ENCODE peak calls at places on chromosomes 13 and 19, in six cellular contexts. X is NAMALWA; K is effector memory CD4-positive, alpha-beta T cell; G is Caco-2; Z is KBM-7; O is NCI-H1436. F is an unnamed sample.

GRCh38 chr19:44602071-44602470 is 11.3 kb upstream of the IGSF23 start:
- DNase-seq in K (no peak), X (peak), Z (no peak), O (peak), G (peak), F (no peak)

GRCh38 chr13:113981201-113981605 is 7.3 kb upstream of the C13orf46 start:
- DNase-seq in O (no peak), X (no peak), K (no peak), Z (no peak), G (no peak), F (peak)

GRCh38 chr19:10074153-10074552 is 12.0 kb upstream of the SHFL start:
- DNase-seq in X (peak), Z (peak), K (peak), G (peak), O (no peak), F (no peak)

GRCh38 chr19:6015841-6016545 is 38.1 kb upstream of the RANBP3 start:
- DNase-seq in O (no peak), Z (no peak), K (no peak), X (no peak), G (no peak), F (no peak)

GRCh38 chr19:41098762-41099161 is 10.5 kb downstream of the CYP2A13 start:
- DNase-seq in K (no peak), X (no peak), G (peak), Z (no peak), O (no peak), F (no peak)

GRCh38 chr19:3243851-3244700 is 19.6 kb downstream of the CELF5 start:
- DNase-seq in X (peak), O (no peak), K (no peak), Z (peak), G (peak), F (no peak)

GRCh38 chr13:98822238-98822606 is 69.8 kb upstream of the SLC15A1 start:
- DNase-seq in Z (no peak), O (no peak), G (no peak), X (no peak), K (no peak), F (no peak)

GRCh38 chr13:47117268-47117667 is 220.4 kb upstream of the HTR2A start:
- DNase-seq in X (no peak), Z (no peak), O (no peak), K (no peak), G (no peak), F (no peak)

GRCh38 chr19:47035127-47035494 is 13.3 kb downstream of the TMEM160 start:
- DNase-seq in O (no peak), X (peak), Z (peak), G (peak), K (no peak), F (no peak)

F was measured in CD14-positive monocyte.